ENCODE peak calls at places on chromosomes 13 and 19, in five cellular contexts. One of them, this sample, is unnamed.

GRCh38 chr19:31572671-31573298 is 223.5 kb upstream of the TSHZ3 start:
- DNase-seq in hepatocyte: no peak
- DNase-seq in SK-N-SH: no peak
- DNase-seq in PC-3: no peak
- DNase-seq in neural progenitor cell: peak; percentile 23
- DNase-seq in this sample: no peak

GRCh38 chr19:56076413-56076998 is 44.6 kb downstream of the ZNF787 start:
- DNase-seq in neural progenitor cell: peak; percentile 62
- DNase-seq in PC-3: peak; percentile 81
- DNase-seq in SK-N-SH: peak; percentile 74
- DNase-seq in hepatocyte: peak; percentile 73
- DNase-seq in this sample: peak; percentile 61

GRCh38 chr19:34474233-34474989 is 7.1 kb upstream of the WTIP start:
- DNase-seq in hepatocyte: no peak
- DNase-seq in neural progenitor cell: no peak
- DNase-seq in SK-N-SH: no peak
- DNase-seq in PC-3: no peak
- DNase-seq in this sample: no peak

GRCh38 chr13:50357586-50358118 is 342.4 kb downstream of the KCNRG start:
- DNase-seq in neural progenitor cell: no peak
- DNase-seq in hepatocyte: peak; percentile 70
- DNase-seq in PC-3: peak; percentile 90
- DNase-seq in SK-N-SH: no peak
- DNase-seq in this sample: no peak

GRCh38 chr13:93243375-93244063 is 16.9 kb downstream of the GPC6 start:
- DNase-seq in PC-3: no peak
- DNase-seq in neural progenitor cell: no peak
- DNase-seq in hepatocyte: no peak
- DNase-seq in SK-N-SH: no peak
- DNase-seq in this sample: no peak

GRCh38 chr19:44254496-44254895 is 5.2 kb upstream of the ZNF233 start:
- DNase-seq in hepatocyte: no peak
- DNase-seq in SK-N-SH: no peak
- DNase-seq in PC-3: no peak
- DNase-seq in neural progenitor cell: no peak
- DNase-seq in this sample: no peak

GRCh38 chr13:90686438-90686837 is 661.0 kb upstream of the MIR17HG start:
- DNase-seq in SK-N-SH: no peak
- DNase-seq in hepatocyte: no peak
- DNase-seq in PC-3: peak; percentile 53
- DNase-seq in neural progenitor cell: no peak
- DNase-seq in this sample: no peak

GRCh38 chr19:5498817-5499535 is 43.8 kb downstream of the ZNRF4 start:
- DNase-seq in PC-3: no peak
- DNase-seq in SK-N-SH: no peak
- DNase-seq in hepatocyte: no peak
- DNase-seq in neural progenitor cell: peak; percentile 96
- DNase-seq in this sample: no peak

GRCh38 chr19:7637374-7638256 is 705 bp downstream of the STXBP2 start:
- DNase-seq in neural progenitor cell: peak; percentile 36
- DNase-seq in PC-3: peak; percentile 42
- DNase-seq in SK-N-SH: no peak
- DNase-seq in hepatocyte: peak; percentile 76
- DNase-seq in this sample: peak; percentile 29

GRCh38 chr19:38685666-38686529 is 38.4 kb downstream of the ACTN4 start:
- DNase-seq in hepatocyte: peak; percentile 65
- DNase-seq in SK-N-SH: peak; percentile 56
- DNase-seq in neural progenitor cell: peak; percentile 80
- DNase-seq in PC-3: peak; percentile 63
- DNase-seq in this sample: no peak

GRCh38 chr19:5143471-5144411 is 174.8 kb downstream of the KDM4B start:
- DNase-seq in hepatocyte: no peak
- DNase-seq in neural progenitor cell: no peak
- DNase-seq in PC-3: no peak
- DNase-seq in SK-N-SH: no peak
- DNase-seq in this sample: peak; percentile 26

GRCh38 chr19:5961969-5962945 is 15.7 kb downstream of the RANBP3 start:
- DNase-seq in SK-N-SH: no peak
- DNase-seq in hepatocyte: peak; percentile 83
- DNase-seq in neural progenitor cell: no peak
- DNase-seq in PC-3: peak; percentile 74
- DNase-seq in this sample: peak; percentile 31

GRCh38 chr13:48790199-48790598 is 136.5 kb downstream of the CYSLTR2 start:
- DNase-seq in neural progenitor cell: no peak
- DNase-seq in PC-3: no peak
- DNase-seq in SK-N-SH: no peak
- DNase-seq in hepatocyte: no peak
- DNase-seq in this sample: no peak

DNA sequence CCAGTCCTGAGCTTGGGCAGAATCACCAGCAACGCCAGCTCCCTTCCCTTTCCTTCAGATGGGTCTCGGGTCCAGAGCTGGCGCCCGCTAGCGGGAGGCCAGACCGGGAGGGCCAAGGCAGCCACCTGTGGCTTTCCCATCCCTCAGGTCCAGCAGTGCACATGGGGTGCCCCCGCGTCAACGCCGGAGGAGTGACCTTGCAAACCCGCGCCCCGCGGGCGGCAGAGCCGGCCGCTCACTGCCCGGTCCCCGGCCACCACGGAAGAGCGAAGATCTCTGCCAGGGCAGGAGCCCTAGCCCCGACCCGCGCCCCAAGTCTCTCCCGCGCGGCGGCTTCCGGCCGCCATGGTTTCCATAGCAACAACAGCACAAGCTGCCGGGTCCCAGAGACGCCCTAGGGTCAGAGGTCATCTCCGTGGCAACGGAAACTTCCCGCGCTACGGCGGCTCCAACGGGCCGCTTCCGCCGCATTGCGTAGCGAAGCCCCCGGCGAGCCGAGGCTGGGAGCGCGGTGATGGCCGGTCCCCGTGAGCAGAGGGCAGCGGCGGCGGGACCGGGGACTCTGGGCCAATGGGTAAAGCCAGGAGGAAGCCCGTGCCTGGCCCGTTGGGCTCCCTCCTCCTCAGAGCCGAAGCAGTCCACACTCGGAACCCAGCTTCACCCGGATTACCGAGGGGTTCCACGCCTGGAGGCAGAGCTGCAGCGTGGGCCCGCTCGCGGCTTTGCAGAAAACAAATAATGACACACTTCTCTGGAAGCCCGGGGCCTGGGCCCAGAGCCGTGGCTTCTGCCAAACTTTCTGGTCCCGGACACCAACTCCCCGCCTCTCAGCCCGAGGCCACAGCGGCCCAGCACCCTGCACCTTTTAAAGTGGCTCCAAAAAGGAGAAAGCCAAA is 7.4 kb downstream of the FGF14 start:
- DNase-seq in neural progenitor cell: peak; percentile 98
- DNase-seq in SK-N-SH: peak; percentile 95
- DNase-seq in hepatocyte: peak; percentile 91
- DNase-seq in PC-3: no peak
- DNase-seq in this sample: no peak
- TF ChIP-seq CTCF in neural progenitor cell: peak; percentile 49
- TF ChIP-seq CTCF in SK-N-SH: peak; percentile 46
- TF ChIP-seq CTCF in hepatocyte: peak; percentile 40
- TF ChIP-seq CTCF in PC-3: no peak
- TF ChIP-seq CTCF in this sample: no peak

DNA sequence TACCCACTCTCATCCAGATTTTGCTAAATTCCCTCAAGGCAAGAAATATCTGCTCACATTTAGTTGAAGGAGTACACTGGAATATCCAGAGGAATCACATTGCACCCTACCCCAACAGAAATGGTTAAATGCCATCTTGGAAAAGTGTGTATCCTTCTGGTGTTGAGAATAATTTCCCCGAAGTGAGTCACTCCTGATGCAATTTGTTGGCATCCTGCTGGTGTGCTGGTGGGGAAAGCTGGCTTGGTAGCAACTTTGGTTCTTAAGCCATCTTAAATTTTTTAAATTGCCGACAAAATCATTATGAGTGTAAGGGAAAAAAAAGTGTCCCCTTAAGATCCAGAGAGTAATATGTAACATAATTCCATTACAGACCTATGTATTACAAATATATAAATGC is 337.3 kb upstream of the DACH1 start:
- DNase-seq in neural progenitor cell: no peak
- DNase-seq in PC-3: peak; percentile 61
- DNase-seq in hepatocyte: no peak
- DNase-seq in SK-N-SH: no peak
- DNase-seq in this sample: no peak
- TF ChIP-seq EZH2phosphoT487 in neural progenitor cell: no peak
- TF ChIP-seq EZH2phosphoT487 in PC-3: no peak
- TF ChIP-seq EZH2phosphoT487 in hepatocyte: no peak
- TF ChIP-seq EZH2phosphoT487 in SK-N-SH: no peak
- TF ChIP-seq EZH2phosphoT487 in this sample: no peak

DNA sequence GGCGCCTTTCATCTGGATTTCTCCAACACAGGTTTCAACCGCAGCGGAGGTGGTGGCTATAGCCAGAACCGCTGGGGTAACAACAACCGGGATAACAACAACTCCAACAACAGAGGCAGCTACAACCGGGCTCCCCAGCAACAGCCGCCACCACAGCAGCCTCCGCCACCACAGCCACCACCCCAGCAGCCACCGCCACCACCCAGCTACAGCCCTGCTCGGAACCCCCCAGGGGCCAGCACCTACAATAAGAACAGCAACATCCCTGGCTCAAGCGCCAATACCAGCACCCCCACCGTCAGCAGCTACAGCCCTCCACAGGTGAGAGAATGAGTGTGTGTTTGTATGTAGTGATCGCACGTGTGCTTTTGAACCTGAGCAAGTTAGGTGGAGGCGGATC is 6.0 kb upstream of the CCDC97 start:
- DNase-seq in PC-3: no peak
- DNase-seq in hepatocyte: no peak
- DNase-seq in neural progenitor cell: no peak
- DNase-seq in SK-N-SH: no peak
- DNase-seq in this sample: no peak
- H3K4me2 ChIP-seq in PC-3: no peak overlapping the region
- H3K4me2 ChIP-seq in hepatocyte: no peak overlapping the region
- H3K4me2 ChIP-seq in neural progenitor cell: no peak overlapping the region
- H3K4me2 ChIP-seq in SK-N-SH: no peak overlapping the region
- H3K4me2 ChIP-seq in this sample: no peak overlapping the region

GRCh38 chr13:64446372-64446771 is 2783.8 kb downstream of the PCDH9 start:
- DNase-seq in PC-3: peak; percentile 42
- DNase-seq in neural progenitor cell: no peak
- DNase-seq in hepatocyte: peak; percentile 10
- DNase-seq in SK-N-SH: peak; percentile 7
- DNase-seq in this sample: no peak
- TF ChIP-seq CTCF in PC-3: peak; percentile 64
- TF ChIP-seq CTCF in neural progenitor cell: peak; percentile 56
- TF ChIP-seq CTCF in hepatocyte: peak; percentile 22
- TF ChIP-seq CTCF in SK-N-SH: peak; percentile 44
- TF ChIP-seq CTCF in this sample: peak; percentile 50

DNA sequence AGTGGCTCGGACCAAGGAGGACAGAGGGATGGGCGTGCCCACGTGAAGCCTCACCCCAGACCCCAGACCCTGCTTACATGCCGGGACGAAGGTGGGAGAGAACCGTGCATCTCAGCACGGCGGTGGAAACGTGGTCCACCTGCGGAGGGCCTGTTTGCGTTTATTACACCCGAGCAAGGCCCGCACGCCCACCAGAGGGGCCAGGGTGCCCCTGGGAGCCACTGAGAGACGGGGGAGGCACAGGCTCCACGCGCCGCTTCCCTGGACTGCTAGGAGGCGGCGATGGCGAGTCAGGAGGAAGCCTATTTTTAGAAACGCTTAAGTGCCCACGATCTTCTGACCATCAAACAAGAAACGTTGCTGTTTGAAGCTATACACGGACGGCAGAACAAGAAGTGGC is 80.7 kb downstream of the ATP11A start:
- DNase-seq in hepatocyte: no peak
- DNase-seq in SK-N-SH: no peak
- DNase-seq in PC-3: no peak
- DNase-seq in neural progenitor cell: no peak
- DNase-seq in this sample: no peak
- TF ChIP-seq EZH2phosphoT487 in hepatocyte: no peak
- TF ChIP-seq EZH2phosphoT487 in SK-N-SH: no peak
- TF ChIP-seq EZH2phosphoT487 in PC-3: no peak
- TF ChIP-seq EZH2phosphoT487 in neural progenitor cell: no peak
- TF ChIP-seq EZH2phosphoT487 in this sample: no peak